ENCODE peak calls at places on chromosomes 4 and X, in seven cellular contexts. One of them, this sample, is unnamed.

GRCh38 chrX:72236841-72237240 is 2.0 kb downstream of the ERCC6L start:
- DNase-seq in psoas muscle: no peak
- DNase-seq in aorta: no peak
- DNase-seq in cardiac muscle cell: no peak
- DNase-seq in GM23248: peak; percentile 11
- DNase-seq in ascending aorta: no peak
- DNase-seq in DND-41: no peak
- DNase-seq in this sample: no peak

GRCh38 chr4:8613421-8614364 is 21.1 kb downstream of the CPZ start:
- DNase-seq in GM23248: no peak
- DNase-seq in aorta: peak; percentile 37
- DNase-seq in ascending aorta: no peak
- DNase-seq in cardiac muscle cell: no peak
- DNase-seq in DND-41: no peak
- DNase-seq in psoas muscle: no peak
- DNase-seq in this sample: no peak

GRCh38 chr4:87093443-87094123 is 126.8 kb downstream of the KLHL8 start:
- DNase-seq in aorta: no peak
- DNase-seq in psoas muscle: no peak
- DNase-seq in DND-41: peak; percentile 54
- DNase-seq in cardiac muscle cell: peak; percentile 72
- DNase-seq in GM23248: peak; percentile 82
- DNase-seq in ascending aorta: no peak
- DNase-seq in this sample: peak; percentile 51

GRCh38 chr4:158782539-158783360 is 13.9 kb downstream of the FNIP2 start:
- DNase-seq in GM23248: peak; percentile 70
- DNase-seq in aorta: no peak
- DNase-seq in psoas muscle: no peak
- DNase-seq in cardiac muscle cell: peak; percentile 17
- DNase-seq in ascending aorta: no peak
- DNase-seq in DND-41: no peak
- DNase-seq in this sample: no peak

GRCh38 chr4:54099287-54099958 is 540 bp upstream of the GSX2 start:
- DNase-seq in aorta: no peak
- DNase-seq in ascending aorta: no peak
- DNase-seq in cardiac muscle cell: no peak
- DNase-seq in DND-41: no peak
- DNase-seq in GM23248: no peak
- DNase-seq in psoas muscle: no peak
- DNase-seq in this sample: no peak

GRCh38 chrX:72705111-72705510 is 9.0 kb downstream of the PHKA1 start:
- DNase-seq in DND-41: no peak
- DNase-seq in cardiac muscle cell: no peak
- DNase-seq in ascending aorta: no peak
- DNase-seq in aorta: no peak
- DNase-seq in psoas muscle: no peak
- DNase-seq in GM23248: no peak
- DNase-seq in this sample: no peak

GRCh38 chr4:134700251-134700650 is 498.7 kb upstream of the PABPC4L start:
- DNase-seq in ascending aorta: no peak
- DNase-seq in GM23248: no peak
- DNase-seq in cardiac muscle cell: no peak
- DNase-seq in DND-41: no peak
- DNase-seq in psoas muscle: no peak
- DNase-seq in aorta: no peak
- DNase-seq in this sample: no peak

GRCh38 chr4:100208964-100209363 is 18.7 kb upstream of the DDIT4L start:
- DNase-seq in ascending aorta: no peak
- DNase-seq in cardiac muscle cell: no peak
- DNase-seq in psoas muscle: no peak
- DNase-seq in DND-41: peak; percentile 29
- DNase-seq in GM23248: no peak
- DNase-seq in aorta: no peak
- DNase-seq in this sample: no peak

GRCh38 chr4:57078685-57079521 is 31.3 kb downstream of the IGFBP7 start:
- DNase-seq in aorta: no peak
- DNase-seq in GM23248: no peak
- DNase-seq in ascending aorta: no peak
- DNase-seq in DND-41: no peak
- DNase-seq in cardiac muscle cell: peak; percentile 85
- DNase-seq in psoas muscle: no peak
- DNase-seq in this sample: no peak

GRCh38 chrX:17291998-17292658 is 82.9 kb upstream of the NHS start:
- DNase-seq in ascending aorta: no peak
- DNase-seq in DND-41: no peak
- DNase-seq in aorta: no peak
- DNase-seq in cardiac muscle cell: no peak
- DNase-seq in psoas muscle: no peak
- DNase-seq in GM23248: no peak
- DNase-seq in this sample: no peak

GRCh38 chr4:60822986-60823385 is 377.1 kb upstream of the ADGRL3 start:
- DNase-seq in DND-41: no peak
- DNase-seq in ascending aorta: no peak
- DNase-seq in GM23248: no peak
- DNase-seq in psoas muscle: no peak
- DNase-seq in cardiac muscle cell: no peak
- DNase-seq in aorta: no peak
- DNase-seq in this sample: no peak

GRCh38 chr4:124642846-124643245 is 69.7 kb downstream of the ANKRD50 start:
- DNase-seq in ascending aorta: no peak
- DNase-seq in cardiac muscle cell: no peak
- DNase-seq in aorta: no peak
- DNase-seq in GM23248: no peak
- DNase-seq in DND-41: no peak
- DNase-seq in psoas muscle: no peak
- DNase-seq in this sample: no peak

GRCh38 chr4:169869487-169869886 is 111.7 kb upstream of the HPF1 start:
- DNase-seq in DND-41: no peak
- DNase-seq in GM23248: no peak
- DNase-seq in psoas muscle: no peak
- DNase-seq in cardiac muscle cell: no peak
- DNase-seq in ascending aorta: no peak
- DNase-seq in aorta: no peak
- DNase-seq in this sample: no peak

GRCh38 chr4:169307581-169307980 is 36.8 kb upstream of the SH3RF1 start:
- DNase-seq in cardiac muscle cell: no peak
- DNase-seq in ascending aorta: no peak
- DNase-seq in DND-41: no peak
- DNase-seq in psoas muscle: no peak
- DNase-seq in aorta: no peak
- DNase-seq in GM23248: no peak
- DNase-seq in this sample: no peak

GRCh38 chr4:6991771-6992557 is 51.2 kb upstream of the TADA2B start:
- DNase-seq in cardiac muscle cell: no peak
- DNase-seq in DND-41: no peak
- DNase-seq in aorta: peak; percentile 61
- DNase-seq in psoas muscle: no peak
- DNase-seq in ascending aorta: peak; percentile 66
- DNase-seq in GM23248: peak; percentile 92
- DNase-seq in this sample: no peak

GRCh38 chrX:48833531-48834138 is 1.8 kb downstream of the PCSK1N start:
- DNase-seq in DND-41: no peak
- DNase-seq in psoas muscle: no peak
- DNase-seq in cardiac muscle cell: no peak
- DNase-seq in aorta: no peak
- DNase-seq in GM23248: no peak
- DNase-seq in ascending aorta: no peak
- DNase-seq in this sample: no peak

GRCh38 chr4:37438880-37439279 is 194.3 kb downstream of the NWD2 start:
- DNase-seq in ascending aorta: no peak
- DNase-seq in GM23248: peak; percentile 16
- DNase-seq in cardiac muscle cell: no peak
- DNase-seq in psoas muscle: no peak
- DNase-seq in aorta: no peak
- DNase-seq in DND-41: no peak
- DNase-seq in this sample: no peak

GRCh38 chr4:183376381-183376780 is 54.2 kb upstream of the CLDN24 start:
- DNase-seq in ascending aorta: no peak
- DNase-seq in aorta: no peak
- DNase-seq in cardiac muscle cell: no peak
- DNase-seq in DND-41: no peak
- DNase-seq in GM23248: no peak
- DNase-seq in psoas muscle: no peak
- DNase-seq in this sample: no peak

GRCh38 chr4:68693325-68694075 is 23.0 kb upstream of the UGT2B15 start:
- DNase-seq in GM23248: no peak
- DNase-seq in ascending aorta: no peak
- DNase-seq in aorta: no peak
- DNase-seq in cardiac muscle cell: no peak
- DNase-seq in DND-41: no peak
- DNase-seq in psoas muscle: no peak
- DNase-seq in this sample: no peak

GRCh38 chr4:119683518-119683917 is 54.9 kb upstream of the PDE5A start:
- DNase-seq in ascending aorta: no peak
- DNase-seq in cardiac muscle cell: no peak
- DNase-seq in psoas muscle: no peak
- DNase-seq in aorta: no peak
- DNase-seq in DND-41: no peak
- DNase-seq in GM23248: peak; percentile 72
- DNase-seq in this sample: no peak

GRCh38 chr4:156884183-156884582 is 87.4 kb downstream of the PDGFC start:
- DNase-seq in psoas muscle: no peak
- DNase-seq in DND-41: no peak
- DNase-seq in aorta: no peak
- DNase-seq in cardiac muscle cell: no peak
- DNase-seq in ascending aorta: no peak
- DNase-seq in GM23248: peak; percentile 27
- DNase-seq in this sample: no peak

GRCh38 chrX:120271218-120271617 is 20.6 kb downstream of the ZBTB33 start:
- DNase-seq in GM23248: no peak
- DNase-seq in ascending aorta: no peak
- DNase-seq in cardiac muscle cell: peak; percentile 38
- DNase-seq in DND-41: no peak
- DNase-seq in psoas muscle: no peak
- DNase-seq in aorta: no peak
- DNase-seq in this sample: no peak

GRCh38 chr4:16472537-16472936 is 246.3 kb upstream of the TAPT1 start:
- DNase-seq in cardiac muscle cell: no peak
- DNase-seq in GM23248: peak; percentile 34
- DNase-seq in DND-41: no peak
- DNase-seq in ascending aorta: no peak
- DNase-seq in aorta: no peak
- DNase-seq in psoas muscle: no peak
- DNase-seq in this sample: no peak

GRCh38 chrX:65407157-65407626 is 127.4 kb downstream of the LAS1L start:
- DNase-seq in aorta: no peak
- DNase-seq in DND-41: no peak
- DNase-seq in psoas muscle: no peak
- DNase-seq in ascending aorta: no peak
- DNase-seq in cardiac muscle cell: peak; percentile 0
- DNase-seq in GM23248: peak; percentile 22
- DNase-seq in this sample: peak; percentile 6
- H3K4me3 ChIP-seq in aorta: no peak overlapping the region
- H3K4me3 ChIP-seq in DND-41: no peak overlapping the region
- H3K4me3 ChIP-seq in psoas muscle: peak overlapping the region; percentile 47
- H3K4me3 ChIP-seq in ascending aorta: peak overlapping the region; percentile 16
- H3K4me3 ChIP-seq in cardiac muscle cell: peak overlapping the region; percentile 19
- H3K4me3 ChIP-seq in GM23248: peak overlapping the region; percentile 52
- H3K4me3 ChIP-seq in this sample: no peak overlapping the region

GRCh38 chr4:166229799-166230198 is 356.8 kb downstream of the TLL1 start:
- DNase-seq in aorta: no peak
- DNase-seq in ascending aorta: no peak
- DNase-seq in GM23248: no peak
- DNase-seq in cardiac muscle cell: no peak
- DNase-seq in psoas muscle: no peak
- DNase-seq in DND-41: no peak
- DNase-seq in this sample: no peak

GRCh38 chr4:166222271-166222670 is 349.2 kb downstream of the TLL1 start:
- DNase-seq in cardiac muscle cell: no peak
- DNase-seq in aorta: no peak
- DNase-seq in GM23248: no peak
- DNase-seq in DND-41: no peak
- DNase-seq in psoas muscle: no peak
- DNase-seq in ascending aorta: no peak
- DNase-seq in this sample: no peak

DNA sequence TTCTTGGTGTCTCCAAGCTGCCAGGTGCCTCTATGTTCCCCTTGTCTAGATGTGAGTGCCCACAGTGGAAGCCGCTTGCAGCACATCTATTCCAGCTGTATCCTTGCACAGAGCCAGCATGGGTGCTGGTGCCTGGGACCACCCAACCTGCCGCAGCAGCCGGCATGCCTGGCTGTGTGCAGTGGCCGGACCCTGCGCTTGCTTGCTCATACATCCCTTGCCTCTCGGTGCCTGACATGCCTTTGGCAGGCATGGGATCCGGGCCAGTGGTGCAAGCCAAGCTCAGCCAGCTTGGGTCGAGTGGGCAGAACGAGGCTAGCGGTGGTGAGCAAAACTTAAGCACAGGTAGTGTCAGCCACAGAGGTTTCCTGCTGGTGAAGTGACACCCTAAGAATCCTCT is 355.1 kb downstream of the TLL1 start:
- DNase-seq in ascending aorta: no peak
- DNase-seq in DND-41: no peak
- DNase-seq in aorta: no peak
- DNase-seq in cardiac muscle cell: no peak
- DNase-seq in psoas muscle: no peak
- DNase-seq in GM23248: no peak
- DNase-seq in this sample: no peak
- H3K4me1 ChIP-seq in ascending aorta: no peaks in the 10 kb centered on the region
- H3K4me1 ChIP-seq in DND-41: no peaks in the 10 kb centered on the region
- H3K4me1 ChIP-seq in aorta: no peaks in the 10 kb centered on the region
- H3K4me1 ChIP-seq in cardiac muscle cell: no peaks in the 10 kb centered on the region
- H3K4me1 ChIP-seq in psoas muscle: no peaks in the 10 kb centered on the region
- H3K4me1 ChIP-seq in GM23248: no peaks in the 10 kb centered on the region
- H3K4me1 ChIP-seq in this sample: no peaks in the 10 kb centered on the region

GRCh38 chrX:150696264-150696789 is 3.1 kb downstream of the MTMR1 start:
- DNase-seq in psoas muscle: no peak
- DNase-seq in cardiac muscle cell: no peak
- DNase-seq in aorta: no peak
- DNase-seq in DND-41: peak; percentile 40
- DNase-seq in GM23248: no peak
- DNase-seq in ascending aorta: no peak
- DNase-seq in this sample: no peak
- H3K4me3 ChIP-seq in psoas muscle: no peak overlapping the region
- H3K4me3 ChIP-seq in cardiac muscle cell: no peak overlapping the region
- H3K4me3 ChIP-seq in aorta: no peak overlapping the region
- H3K4me3 ChIP-seq in DND-41: no peak overlapping the region
- H3K4me3 ChIP-seq in GM23248: no peak overlapping the region
- H3K4me3 ChIP-seq in ascending aorta: no peak overlapping the region
- H3K4me3 ChIP-seq in this sample: no peak overlapping the region

GRCh38 chr4:109323348-109323747 is 20.9 kb upstream of the COL25A1 start:
- DNase-seq in GM23248: no peak
- DNase-seq in psoas muscle: no peak
- DNase-seq in ascending aorta: no peak
- DNase-seq in DND-41: no peak
- DNase-seq in cardiac muscle cell: no peak
- DNase-seq in aorta: no peak
- DNase-seq in this sample: no peak

GRCh38 chr4:109321232-109321631 is 18.8 kb upstream of the COL25A1 start:
- DNase-seq in psoas muscle: no peak
- DNase-seq in ascending aorta: no peak
- DNase-seq in cardiac muscle cell: no peak
- DNase-seq in GM23248: no peak
- DNase-seq in DND-41: no peak
- DNase-seq in aorta: no peak
- DNase-seq in this sample: no peak

DNA sequence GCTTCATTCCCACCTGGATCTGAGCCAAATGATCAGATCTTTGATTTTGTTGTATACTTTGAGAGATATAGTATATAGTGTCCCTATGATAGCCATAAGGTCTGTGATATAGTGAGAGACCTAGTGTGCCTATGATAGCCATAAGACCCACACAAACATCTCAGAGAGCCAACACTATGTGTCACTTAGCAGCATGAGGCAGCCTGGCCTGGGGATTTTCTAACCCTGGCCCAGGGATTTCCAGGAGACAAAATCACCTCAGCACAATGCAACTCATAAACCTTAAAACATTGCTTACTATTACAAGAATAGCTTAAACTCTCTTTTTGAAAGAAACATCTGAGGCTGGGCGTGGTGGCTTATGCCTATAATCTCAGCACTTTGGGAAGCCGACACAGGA is 23.2 kb upstream of the COL25A1 start:
- DNase-seq in DND-41: no peak
- DNase-seq in aorta: no peak
- DNase-seq in ascending aorta: no peak
- DNase-seq in cardiac muscle cell: no peak
- DNase-seq in psoas muscle: no peak
- DNase-seq in GM23248: no peak
- DNase-seq in this sample: no peak
- H3K4me1 ChIP-seq in DND-41: no peaks in the 10 kb centered on the region
- H3K4me1 ChIP-seq in aorta: no peaks in the 10 kb centered on the region
- H3K4me1 ChIP-seq in ascending aorta: no peaks in the 10 kb centered on the region
- H3K4me1 ChIP-seq in cardiac muscle cell: no peaks in the 10 kb centered on the region
- H3K4me1 ChIP-seq in psoas muscle: no peaks in the 10 kb centered on the region
- H3K4me1 ChIP-seq in GM23248: no peaks in the 10 kb centered on the region
- H3K4me1 ChIP-seq in this sample: no peaks in the 10 kb centered on the region

This sample was measured in naive thymus-derived CD4-positive, alpha-beta T cell.